ENCODE peak calls at places on chromosomes 2 and 18, in eight cellular contexts. G is esophagus squamous epithelium, R is foreskin fibroblast, H is fibroblast of lung, Z is BE2C, C is GM20000, Y is cardiac fibroblast, F is astrocyte of the cerebellum. E is an unnamed sample.

GRCh38 chr18:43159091-43159490 is 43.6 kb upstream of the RIT2 start:
- DNase-seq in G (no peak), R (peak), H (peak), Z (peak), C (no peak), Y (peak), F (peak), E (no peak)

GRCh38 chr18:10860382-10860781 is 289.0 kb downstream of the PIEZO2 start:
- DNase-seq in G (no peak), R (no peak), H (no peak), Z (no peak), C (no peak), Y (no peak), F (no peak), E (no peak)

GRCh38 chr2:129903586-129904425 is 75.7 kb upstream of the RAB6C start:
- DNase-seq in G (no peak), R (no peak), H (no peak), Z (peak), C (no peak), Y (no peak), F (no peak), E (peak)

GRCh38 chr2:67295406-67295805 is 101.7 kb upstream of the ETAA1 start:
- DNase-seq in G (no peak), R (no peak), H (no peak), Z (no peak), C (no peak), Y (no peak), F (no peak), E (no peak)

GRCh38 chr18:22032392-22032961 is 136.9 kb upstream of the GATA6 start:
- DNase-seq in G (no peak), R (peak), H (peak), Z (no peak), C (no peak), Y (peak), F (peak), E (no peak)

GRCh38 chr2:11715987-11716652 is 30.3 kb upstream of the LPIN1 start:
- DNase-seq in G (no peak), R (no peak), H (no peak), Z (no peak), C (no peak), Y (no peak), F (no peak), E (no peak)

GRCh38 chr2:88055049-88055435 is 541 bp downstream of the KRCC1 start:
- DNase-seq in G (no peak), R (no peak), H (peak), Z (no peak), C (no peak), Y (peak), F (no peak), E (no peak)

GRCh38 chr2:105776560-105776928 is 31.8 kb downstream of the NCK2 start:
- DNase-seq in G (no peak), R (no peak), H (no peak), Z (no peak), C (no peak), Y (no peak), F (no peak), E (no peak)

GRCh38 chr2:191152841-191153240 is 2.0 kb upstream of the STAT4 start:
- DNase-seq in G (no peak), R (peak), H (no peak), Z (no peak), C (no peak), Y (peak), F (peak), E (no peak)

GRCh38 chr2:8334866-8335325 is 347.0 kb upstream of the ID2 start:
- DNase-seq in G (no peak), R (no peak), H (no peak), Z (no peak), C (no peak), Y (no peak), F (no peak), E (no peak)

GRCh38 chr18:55353806-55354205 is 234.2 kb downstream of the TCF4 start:
- DNase-seq in G (no peak), R (no peak), H (no peak), Z (no peak), C (no peak), Y (no peak), F (no peak), E (no peak)

GRCh38 chr18:45449761-45450227 is 165.5 kb upstream of the SLC14A2 start:
- DNase-seq in G (no peak), R (peak), H (peak), Z (peak), C (no peak), Y (peak), F (no peak), E (peak)

DNA sequence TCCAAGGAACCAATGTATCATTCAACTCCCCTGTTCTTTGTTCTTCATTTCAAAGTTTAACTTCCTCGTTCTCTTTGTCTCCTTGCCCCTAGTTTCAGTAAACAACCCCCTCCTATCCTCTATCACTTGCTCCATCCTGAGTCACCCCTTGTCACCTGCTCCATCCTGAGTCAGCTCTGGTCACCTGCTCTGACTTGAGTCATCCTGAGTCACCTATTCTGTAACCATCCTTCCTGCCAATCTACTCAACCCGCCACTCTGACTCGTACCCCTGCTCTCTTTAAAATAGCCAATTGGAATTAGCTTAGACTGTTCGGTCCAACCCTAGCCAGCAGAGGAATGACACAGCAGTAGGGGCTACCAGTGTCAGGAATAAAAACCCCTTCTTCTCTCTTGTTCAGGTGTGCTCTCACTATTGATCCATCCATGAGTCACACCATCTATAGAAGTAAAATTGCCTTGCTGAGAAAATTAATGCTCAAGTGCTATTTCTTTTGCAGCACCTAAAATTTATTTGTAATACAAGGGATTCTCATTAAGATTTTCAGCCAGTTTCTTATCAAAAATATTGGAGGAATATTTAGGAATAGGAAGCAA is 326.8 kb downstream of the AKAIN1 start:
- DNase-seq in G (no peak), R (no peak), H (no peak), Z (no peak), C (no peak), Y (no peak), F (no peak), E (no peak)
- TF ChIP-seq CTCF in G (no peak), R (no peak), H (no peak), Z (no peak), C (no peak), Y (no peak), F (no peak), E (no peak)

DNA sequence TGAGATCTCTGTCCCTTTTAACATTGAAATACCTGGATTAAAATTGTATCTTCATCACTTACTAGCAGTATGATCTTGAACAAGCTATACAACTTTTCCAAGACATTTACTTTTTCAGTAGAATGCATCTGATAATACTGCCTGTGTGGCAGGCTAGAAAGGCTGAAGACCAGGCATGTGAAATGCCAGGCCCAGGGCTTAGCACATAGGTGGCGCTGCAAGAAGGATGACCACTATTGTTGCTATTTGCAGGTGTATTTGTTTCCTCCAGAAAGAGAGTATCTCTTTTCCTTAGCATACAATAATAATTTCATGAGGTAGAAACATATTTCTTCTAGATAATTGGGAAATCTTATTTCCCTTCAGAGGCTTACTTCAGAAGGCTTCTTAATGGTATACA is 331.3 kb downstream of the THSD7B start:
- DNase-seq in G (no peak), R (no peak), H (no peak), Z (no peak), C (no peak), Y (no peak), F (no peak), E (no peak)
- TF ChIP-seq CTCF in G (no peak), R (peak), H (no peak), Z (no peak), C (no peak), Y (peak), F (no peak), E (peak)

DNA sequence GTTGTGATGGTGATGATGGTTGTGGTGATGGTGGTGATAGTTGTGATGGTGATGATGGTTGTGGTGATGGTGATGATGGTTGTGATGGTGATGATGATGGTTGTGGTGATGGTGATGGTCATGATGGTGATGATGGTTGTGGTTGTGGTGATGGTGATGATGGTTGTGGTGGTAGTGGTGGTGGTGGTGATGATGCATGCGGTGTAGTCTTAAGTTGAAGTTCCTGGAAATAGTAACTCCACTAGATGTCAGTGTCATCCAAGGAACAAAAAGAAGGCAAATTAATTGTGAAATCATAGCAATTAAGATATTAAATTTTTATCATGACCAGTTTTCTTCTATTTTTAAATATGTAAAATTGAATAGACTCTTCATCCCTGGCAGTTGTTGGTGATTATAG is 309.2 kb downstream of the AGAP1 start:
- DNase-seq in G (no peak), R (no peak), H (peak), Z (no peak), C (no peak), Y (peak), F (no peak), E (no peak)
- TF ChIP-seq CTCF in G (no peak), R (no peak), H (no peak), Z (peak), C (no peak), Y (no peak), F (peak), E (no peak)

GRCh38 chr2:119011162-119011909 is 69.3 kb downstream of the MARCO start:
- DNase-seq in G (no peak), R (peak), H (peak), Z (peak), C (peak), Y (peak), F (no peak), E (peak)
- TF ChIP-seq CTCF in G (peak), R (peak), H (peak), Z (peak), C (peak), Y (peak), F (peak), E (peak)

GRCh38 chr18:8080092-8080491 is 513.0 kb downstream of the PTPRM start:
- DNase-seq in G (no peak), R (no peak), H (no peak), Z (no peak), C (no peak), Y (no peak), F (no peak), E (no peak)

GRCh38 chr18:8081872-8082553 is 514.9 kb downstream of the PTPRM start:
- DNase-seq in G (no peak), R (no peak), H (peak), Z (no peak), C (no peak), Y (no peak), F (no peak), E (no peak)

GRCh38 chr18:8088626-8089025 is 520.6 kb upstream of the RAB12 start:
- DNase-seq in G (no peak), R (no peak), H (no peak), Z (no peak), C (no peak), Y (no peak), F (no peak), E (no peak)

GRCh38 chr18:8081267-8081666 is 514.2 kb downstream of the PTPRM start:
- DNase-seq in G (no peak), R (no peak), H (no peak), Z (no peak), C (no peak), Y (no peak), F (no peak), E (no peak)

GRCh38 chr18:8084160-8084559 is 517.0 kb downstream of the PTPRM start:
- DNase-seq in G (no peak), R (peak), H (peak), Z (peak), C (no peak), Y (peak), F (peak), E (peak)
- TF ChIP-seq CTCF in G (peak), R (peak), H (peak), Z (peak), C (no peak), Y (peak), F (peak), E (peak)

GRCh38 chr2:45128580-45128997 is 119.3 kb upstream of the SIX2 start:
- DNase-seq in G (no peak), R (peak), H (peak), Z (peak), C (no peak), Y (peak), F (peak), E (no peak)
- TF ChIP-seq CTCF in G (no peak), R (peak), H (no peak), Z (peak), C (no peak), Y (no peak), F (no peak), E (no peak)

GRCh38 chr2:232750135-232750671 is 26.2 kb downstream of the KCNJ13 start:
- DNase-seq in G (no peak), R (no peak), H (no peak), Z (no peak), C (no peak), Y (no peak), F (no peak), E (no peak)
- TF ChIP-seq CTCF in G (no peak), R (no peak), H (no peak), Z (no peak), C (no peak), Y (no peak), F (no peak), E (no peak)

GRCh38 chr2:126658316-126658909 is 2.5 kb downstream of the GYPC start:
- DNase-seq in G (no peak), R (no peak), H (no peak), Z (no peak), C (no peak), Y (no peak), F (no peak), E (no peak)

GRCh38 chr2:126657146-126657635 is 1.2 kb downstream of the GYPC start:
- DNase-seq in G (no peak), R (peak), H (peak), Z (no peak), C (peak), Y (peak), F (peak), E (no peak)

GRCh38 chr2:126658910-126659613 is 3.1 kb downstream of the GYPC start:
- DNase-seq in G (peak), R (peak), H (peak), Z (no peak), C (peak), Y (peak), F (no peak), E (no peak)

GRCh38 chr2:126656311-126657145 is 570 bp downstream of the GYPC start:
- DNase-seq in G (no peak), R (peak), H (peak), Z (no peak), C (peak), Y (peak), F (peak), E (peak)

DNA sequence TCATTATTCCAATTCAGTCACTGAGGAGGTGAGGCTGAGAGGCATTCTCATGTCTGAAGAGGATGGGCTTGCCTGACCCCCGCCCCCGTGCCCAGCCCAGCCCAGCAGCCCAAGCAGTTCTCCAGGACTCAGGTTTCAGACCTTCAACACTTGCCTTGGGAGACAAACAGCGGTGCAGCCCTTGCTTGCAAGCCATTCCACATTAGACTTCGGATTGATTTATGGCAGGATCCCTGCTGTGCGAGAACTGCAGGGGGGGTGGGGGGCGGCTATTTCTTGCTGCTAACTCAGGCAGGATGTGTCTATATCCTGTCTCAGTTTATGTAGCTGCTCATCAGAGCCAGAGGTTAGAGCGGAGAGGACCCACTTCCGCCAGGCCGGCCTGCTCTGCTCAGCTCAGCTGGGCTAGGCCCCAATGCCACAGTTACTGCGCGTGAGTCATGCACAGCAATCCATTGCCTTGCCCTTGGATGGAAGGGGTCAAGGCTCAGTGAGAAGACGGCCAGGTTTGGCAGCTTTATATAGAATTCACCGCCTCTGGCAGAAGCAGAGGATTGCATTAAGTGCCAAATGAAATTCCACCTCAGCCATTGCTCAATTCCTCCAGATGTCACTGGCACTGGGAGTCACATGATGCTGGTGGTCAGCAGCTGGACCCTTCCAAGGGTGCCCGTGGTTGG is 1.8 kb downstream of the GYPC start:
- DNase-seq in G (peak), R (peak), H (peak), Z (no peak), C (peak), Y (peak), F (peak), E (peak)
- TF ChIP-seq CTCF in G (no peak), R (no peak), H (peak), Z (no peak), C (no peak), Y (peak), F (no peak), E (no peak)

GRCh38 chr2:217108575-217109027 is 248.7 kb upstream of the TNP1 start:
- DNase-seq in G (no peak), R (no peak), H (no peak), Z (no peak), C (no peak), Y (no peak), F (no peak), E (no peak)

GRCh38 chr2:217105733-217106649 is 246.1 kb upstream of the TNP1 start:
- DNase-seq in G (no peak), R (peak), H (peak), Z (no peak), C (no peak), Y (peak), F (peak), E (no peak)

GRCh38 chr2:217108086-217108485 is 248.2 kb upstream of the TNP1 start:
- DNase-seq in G (no peak), R (no peak), H (no peak), Z (no peak), C (no peak), Y (no peak), F (no peak), E (no peak)

GRCh38 chr2:217107480-217107879 is 247.6 kb upstream of the TNP1 start:
- DNase-seq in G (no peak), R (no peak), H (no peak), Z (no peak), C (no peak), Y (no peak), F (no peak), E (no peak)

DNA sequence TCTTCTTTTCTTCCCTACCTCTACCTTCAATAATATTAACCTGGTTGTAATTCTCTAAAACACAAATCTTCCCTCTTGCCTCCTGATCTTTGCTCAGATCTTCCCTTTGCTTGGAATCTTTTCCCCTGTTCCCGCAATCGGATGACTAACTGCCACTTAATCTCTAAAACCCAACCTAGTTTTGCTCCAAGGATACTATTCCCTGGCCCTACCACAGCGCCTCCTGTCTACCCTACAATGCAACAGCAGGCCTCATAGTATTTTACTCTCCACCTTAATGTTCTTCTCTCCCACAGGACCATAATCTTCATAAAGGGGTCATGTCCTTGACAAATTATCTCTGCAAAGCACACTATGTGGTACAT is 246.8 kb upstream of the TNP1 start:
- DNase-seq in G (no peak), R (peak), H (peak), Z (no peak), C (no peak), Y (peak), F (no peak), E (no peak)
- TF ChIP-seq CTCF in G (peak), R (peak), H (peak), Z (peak), C (no peak), Y (peak), F (peak), E (peak)